ENCODE peak calls at places on chromosomes 3 and 15, in five cellular contexts. O is HL-60; S is psoas muscle; Q is CD4-positive, CD25-positive, alpha-beta regulatory T cell; Y is esophagus squamous epithelium. G is an unnamed sample.

GRCh38 chr15:67303490-67304363 is 49.1 kb downstream of the IQCH start:
- DNase-seq in Y (no peak), Q (peak), S (no peak), O (no peak), G (no peak)

GRCh38 chr15:62280625-62281024 is 115.5 kb upstream of the C2CD4B start:
- DNase-seq in S (no peak), O (no peak), Q (no peak), Y (no peak), G (no peak)

GRCh38 chr15:32767236-32767635 is 49.4 kb downstream of the GREM1 start:
- DNase-seq in S (no peak), O (no peak), Q (no peak), Y (no peak), G (no peak)

GRCh38 chr3:123791417-123791816 is 92.7 kb downstream of the MYLK start:
- DNase-seq in O (no peak), Q (no peak), Y (no peak), S (no peak), G (no peak)

GRCh38 chr3:55923207-55923606 is 436.1 kb upstream of the WNT5A start:
- DNase-seq in S (no peak), Y (no peak), Q (no peak), O (no peak), G (no peak)

GRCh38 chr15:35181538-35181937 is 96.4 kb upstream of the NANOGP8 start:
- DNase-seq in S (no peak), Y (no peak), O (no peak), Q (no peak), G (no peak)

GRCh38 chr3:33437556-33438283 is 2.5 kb downstream of the UBP1 start:
- DNase-seq in Q (no peak), Y (no peak), S (no peak), O (no peak), G (no peak)

GRCh38 chr3:152474585-152474984 is 205.9 kb downstream of the MBNL1 start:
- DNase-seq in Q (no peak), S (no peak), Y (no peak), O (no peak), G (no peak)

GRCh38 chr15:93985173-93985572 is 246.2 kb upstream of the MCTP2 start:
- DNase-seq in Y (no peak), O (no peak), S (no peak), Q (no peak), G (no peak)

GRCh38 chr3:159765025-159765859 is 223.4 kb upstream of the IL12A start:
- DNase-seq in O (no peak), Y (no peak), S (peak), Q (no peak), G (no peak)

GRCh38 chr3:187072102-187072501 is 67.2 kb downstream of the RPL39L start:
- DNase-seq in Y (no peak), O (no peak), S (no peak), Q (no peak), G (no peak)

GRCh38 chr3:32313723-32314473 is 75.4 kb downstream of the CMTM8 start:
- DNase-seq in Q (no peak), Y (no peak), O (no peak), S (no peak), G (no peak)

GRCh38 chr3:40387001-40387894 is at the start of gene ENTPD3:
- DNase-seq in S (no peak), O (no peak), Q (no peak), Y (no peak), G (no peak)

GRCh38 chr3:22474706-22475470 is 723.9 kb upstream of the ZNF385D start:
- DNase-seq in Y (no peak), Q (no peak), S (peak), O (peak), G (no peak)

GRCh38 chr3:173913397-173913796 is 515.9 kb downstream of the NLGN1 start:
- DNase-seq in S (no peak), Y (no peak), Q (no peak), O (no peak), G (no peak)

GRCh38 chr3:191997579-191998268 is 536.8 kb downstream of the PYDC2 start:
- DNase-seq in O (no peak), Y (no peak), Q (no peak), S (no peak), G (no peak)

GRCh38 chr15:72312605-72313447 is 7.1 kb downstream of the CELF6 start:
- DNase-seq in O (no peak), Y (no peak), Q (peak), S (peak), G (peak)

GRCh38 chr3:193911784-193912183 is 224.2 kb upstream of the HES1 start:
- DNase-seq in Q (no peak), O (no peak), S (no peak), Y (no peak), G (no peak)

GRCh38 chr3:193908181-193908744 is 227.7 kb upstream of the HES1 start:
- DNase-seq in O (no peak), Q (no peak), S (no peak), Y (no peak), G (no peak)

GRCh38 chr3:193910886-193911738 is 224.8 kb upstream of the HES1 start:
- DNase-seq in S (no peak), O (peak), Q (no peak), Y (no peak), G (no peak)

GRCh38 chr3:193909387-193909786 is 226.6 kb upstream of the HES1 start:
- DNase-seq in Y (no peak), O (no peak), Q (no peak), S (no peak), G (no peak)

DNA sequence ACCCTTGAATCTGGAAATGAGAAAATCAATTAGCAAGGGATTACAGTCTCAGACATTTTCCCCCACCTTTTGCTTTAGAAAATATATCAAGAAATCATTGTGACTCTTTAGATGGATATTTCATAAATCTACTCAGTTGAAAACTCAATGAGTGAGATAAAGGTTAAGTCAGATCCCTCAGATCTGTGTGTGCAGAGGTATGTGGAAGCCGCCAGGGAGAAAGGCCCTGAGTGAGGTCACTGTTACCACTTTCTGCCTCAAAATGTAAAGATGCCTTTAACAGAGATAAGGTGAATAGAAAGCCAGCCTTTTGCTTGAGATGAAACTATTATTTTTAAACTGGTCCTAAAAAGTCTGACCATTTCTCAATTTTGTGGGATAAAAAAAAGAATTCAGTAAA is 225.6 kb upstream of the HES1 start:
- DNase-seq in Q (no peak), O (no peak), S (no peak), Y (no peak), G (no peak)
- H3K27ac ChIP-seq in Q (peak), O (peak), S (no peak), Y (no peak), G (no peak)

GRCh38 chr3:168878655-168879054 is 782.9 kb upstream of the GOLIM4 start:
- DNase-seq in O (no peak), Y (no peak), S (no peak), Q (no peak), G (no peak)
- H3K27ac ChIP-seq in O (no peak), Y (no peak), S (no peak), Q (no peak), G (no peak)

DNA sequence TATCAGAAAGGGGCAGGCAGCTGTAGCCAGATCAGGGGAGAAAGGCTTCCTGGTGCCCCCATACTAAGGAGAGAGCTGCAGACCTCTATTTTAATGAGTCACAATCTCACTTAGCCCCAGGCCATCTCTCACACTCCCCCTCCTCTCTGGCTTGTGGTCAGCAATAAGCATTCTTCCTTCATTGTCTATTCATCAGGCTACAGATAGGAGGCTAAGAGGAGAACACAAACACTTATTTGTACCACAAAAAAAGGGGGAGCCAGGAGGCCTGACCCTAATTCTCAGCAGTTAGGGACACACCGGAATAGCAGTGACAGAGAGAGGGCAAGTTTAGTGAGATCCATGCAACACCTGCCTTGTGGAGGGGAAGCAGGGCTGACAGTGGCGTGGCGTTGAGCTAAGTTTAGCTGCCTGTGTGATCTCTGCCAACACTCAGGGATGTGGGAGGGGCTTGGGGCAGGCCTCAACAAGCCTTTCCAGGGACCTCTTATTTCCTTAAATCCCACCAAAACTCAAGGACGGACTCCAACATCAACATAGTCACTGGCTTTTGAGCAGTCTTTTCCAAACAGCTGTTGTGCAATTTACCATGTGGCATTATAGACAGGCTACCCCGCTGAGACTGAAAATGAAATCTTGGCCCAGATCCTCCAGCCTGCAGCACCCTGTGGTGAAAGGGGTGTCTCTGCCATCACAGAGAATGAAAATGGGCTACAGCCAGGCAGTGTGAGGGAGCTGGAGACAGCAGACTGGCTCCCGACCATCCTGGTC is 191.9 kb upstream of the TSC22D2 start:
- DNase-seq in S (peak), Y (no peak), Q (no peak), O (no peak), G (no peak)
- H3K27ac ChIP-seq in S (peak), Y (peak), Q (no peak), O (no peak), G (no peak)

DNA sequence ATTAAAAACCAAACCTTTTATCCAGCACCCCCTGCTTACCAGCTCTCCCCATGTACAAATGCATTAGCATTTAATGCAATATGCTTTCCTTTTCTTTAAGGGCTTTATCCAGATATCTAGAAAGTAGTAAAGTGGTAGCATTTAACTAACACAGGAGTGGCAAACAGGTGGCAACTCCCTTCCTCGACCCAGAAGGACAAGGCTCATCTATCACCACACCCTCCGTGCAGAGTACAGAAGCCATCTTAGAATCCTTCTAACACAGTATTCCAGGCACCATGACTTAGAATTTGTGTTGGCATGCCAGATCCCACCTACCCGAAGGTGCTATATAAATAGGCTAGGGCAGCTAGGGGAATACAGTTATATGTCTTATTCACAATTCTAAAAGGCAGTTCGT is 148.6 kb upstream of the NSMCE3 start:
- DNase-seq in Y (no peak), O (no peak), S (no peak), Q (no peak), G (no peak)
- H3K27ac ChIP-seq in Y (no peak), O (no peak), S (no peak), Q (no peak), G (no peak)

DNA sequence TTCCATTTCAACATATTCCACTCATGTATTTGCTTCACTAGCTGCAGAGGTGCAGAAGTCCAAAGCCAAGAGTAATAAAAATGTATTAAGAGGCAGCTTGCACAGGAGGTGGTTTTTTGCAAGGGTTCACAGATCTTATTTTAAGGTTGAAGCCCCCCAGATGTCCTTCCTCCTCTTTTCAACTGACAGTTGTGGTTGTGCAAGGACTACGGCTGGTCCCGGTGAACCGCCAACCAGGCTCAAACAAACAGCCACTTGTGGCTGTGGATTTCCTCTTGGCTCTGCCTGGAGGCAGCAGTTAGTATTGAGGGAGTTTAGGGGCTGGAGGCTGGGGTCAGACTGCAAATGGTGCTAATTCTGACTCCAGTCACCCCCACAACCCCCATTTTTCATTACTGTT is 240.7 kb upstream of the TBC1D5 start:
- DNase-seq in S (no peak), O (peak), Y (no peak), Q (no peak), G (no peak)
- H3K27ac ChIP-seq in S (no peak), O (peak), Y (no peak), Q (no peak), G (no peak)

GRCh38 chr3:124791639-124792111 is 61.4 kb downstream of the UMPS start:
- DNase-seq in Y (no peak), Q (no peak), O (no peak), S (peak), G (no peak)
- H3K27ac ChIP-seq in Y (peak), Q (no peak), O (no peak), S (peak), G (no peak)

GRCh38 chr15:96316953-96317629 is 13.4 kb upstream of the NR2F2 start:
- DNase-seq in Q (no peak), O (no peak), S (no peak), Y (no peak), G (no peak)
- H3K27ac ChIP-seq in Q (no peak), O (no peak), S (no peak), Y (peak), G (no peak)

GRCh38 chr3:47412453-47412756 is 31.6 kb downstream of the PTPN23 start:
- DNase-seq in Q (no peak), Y (no peak), S (no peak), O (no peak), G (no peak)
- H3K27ac ChIP-seq in Q (no peak), Y (no peak), S (no peak), O (no peak), G (peak)

GRCh38 chr15:42048080-42048820 is 27.4 kb upstream of the PLA2G4E start:
- DNase-seq in S (no peak), Y (no peak), Q (no peak), O (no peak), G (no peak)

GRCh38 chr15:42053914-42054313 is 33.1 kb upstream of the PLA2G4E start:
- DNase-seq in O (no peak), Q (no peak), Y (no peak), S (no peak), G (no peak)

GRCh38 chr15:42053010-42053409 is 32.2 kb upstream of the PLA2G4E start:
- DNase-seq in Q (no peak), Y (no peak), S (no peak), O (no peak), G (no peak)

GRCh38 chr15:42048821-42049200 is 28.0 kb upstream of the PLA2G4E start:
- DNase-seq in Q (no peak), S (no peak), O (no peak), Y (no peak), G (no peak)

GRCh38 chr15:42050484-42051255 is 29.8 kb upstream of the PLA2G4E start:
- DNase-seq in Y (no peak), S (no peak), Q (no peak), O (no peak), G (no peak)
- H3K27ac ChIP-seq in Y (no peak), S (peak), Q (no peak), O (no peak), G (no peak)

DNA sequence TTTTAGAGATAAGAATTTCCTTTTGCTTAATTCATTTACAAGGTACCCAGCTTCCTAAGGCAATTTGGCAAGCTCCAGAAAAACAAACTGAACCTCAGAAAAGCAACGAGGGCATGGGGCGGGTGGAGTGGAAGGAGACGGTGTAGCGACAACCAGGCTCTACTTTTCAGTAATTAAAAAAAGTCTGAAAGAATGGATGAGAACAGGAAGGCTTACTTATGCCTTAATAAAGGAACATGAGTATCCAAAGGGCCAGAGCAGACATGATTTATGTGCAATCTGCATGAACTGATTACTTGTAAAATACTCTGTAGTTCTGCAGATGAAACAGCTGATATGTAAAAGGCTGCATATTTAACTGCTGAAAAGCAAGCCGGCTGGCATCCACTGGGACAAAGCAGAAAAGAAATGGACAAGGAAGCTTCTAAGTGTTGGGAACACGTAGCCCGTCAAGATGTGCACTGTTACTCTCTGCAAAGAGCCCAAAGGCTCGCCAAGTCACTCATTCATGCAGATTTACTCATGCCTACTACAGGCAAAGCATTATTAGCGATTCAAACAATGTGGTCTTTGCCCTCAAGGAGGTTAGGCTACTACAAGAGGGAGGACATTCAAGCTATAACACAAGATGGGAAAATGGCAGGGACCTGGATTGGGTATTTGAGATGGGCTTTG is 18.5 kb downstream of the RFTN1 start:
- DNase-seq in Y (no peak), S (no peak), O (no peak), Q (no peak), G (no peak)
- H3K27ac ChIP-seq in Y (peak), S (no peak), O (no peak), Q (no peak), G (no peak)